ENCODE peak calls at places on chromosomes 4 and X, in nine cellular contexts. E is MM.1S, Z is hepatocyte, O is HCT116, R is OCI-LY7, Q is neural progenitor cell, V is SK-N-SH, S is GM23338, W is PC-3. Y is an unnamed sample.

GRCh38 chr4:962231-963208 is 10.8 kb downstream of the DGKQ start:
- DNase-seq in E (no peak), Z (no peak), O (no peak), R (peak; percentile 11), Q (no peak), V (no peak), S (no peak), W (no peak), Y (no peak)

GRCh38 chr4:10031663-10032590 is 10.6 kb upstream of the SLC2A9 start:
- DNase-seq in E (no peak), Z (no peak), O (no peak), R (no peak), Q (peak; percentile 50), V (no peak), S (peak; percentile 25), W (no peak), Y (no peak)

GRCh38 chr4:11698033-11698432 is 269.3 kb upstream of the HS3ST1 start:
- DNase-seq in E (no peak), Z (no peak), O (no peak), R (no peak), Q (no peak), V (no peak), S (no peak), W (no peak), Y (no peak)

GRCh38 chr4:10172278-10173038 is 55.9 kb upstream of the WDR1 start:
- DNase-seq in E (no peak), Z (no peak), O (no peak), R (no peak), Q (no peak), V (no peak), S (no peak), W (no peak), Y (no peak)

GRCh38 chr4:153418581-153418980 is 47.6 kb upstream of the TMEM131L start:
- DNase-seq in E (no peak), Z (no peak), O (no peak), R (peak; percentile 43), Q (no peak), V (peak; percentile 35), S (peak; percentile 49), W (no peak), Y (peak; percentile 21)

GRCh38 chrX:120790118-120790517 is 85.5 kb downstream of the CT47B1 start:
- DNase-seq in E (peak; percentile 86), Z (peak; percentile 83), O (peak; percentile 38), R (peak; percentile 72), Q (peak; percentile 78), V (peak; percentile 45), S (peak; percentile 71), W (peak; percentile 86), Y (peak; percentile 79)

GRCh38 chrX:121146059-121146628 is 98.7 kb downstream of the GLUD2 start:
- DNase-seq in E (peak; percentile 19), Z (no peak), O (no peak), R (no peak), Q (no peak), V (no peak), S (no peak), W (peak; percentile 23), Y (peak; percentile 22)

GRCh38 chr4:16206301-16206700 is 20.0 kb downstream of the TAPT1 start:
- DNase-seq in E (no peak), Z (no peak), O (no peak), R (no peak), Q (peak; percentile 5), V (no peak), S (no peak), W (no peak), Y (no peak)

GRCh38 chrX:40877869-40878268 is 142.5 kb upstream of the MED14 start:
- DNase-seq in E (peak; percentile 20), Z (no peak), O (peak; percentile 3), R (peak; percentile 17), Q (no peak), V (peak; percentile 19), S (no peak), W (peak; percentile 61), Y (peak; percentile 33)

GRCh38 chr4:52369649-52370048 is 289.5 kb downstream of the USP46 start:
- DNase-seq in E (no peak), Z (no peak), O (no peak), R (no peak), Q (no peak), V (peak; percentile 9), S (peak; percentile 9), W (peak; percentile 57), Y (no peak)

GRCh38 chrX:57964975-57965374 is 54.7 kb upstream of the ZXDA start:
- DNase-seq in E (no peak), Z (no peak), O (no peak), R (peak; percentile 22), Q (no peak), V (no peak), S (no peak), W (peak; percentile 9), Y (no peak)

GRCh38 chr4:150578745-150579470 is 3.0 kb upstream of the MAB21L2 start:
- DNase-seq in E (no peak), Z (peak; percentile 24), O (no peak), R (no peak), Q (peak; percentile 74), V (no peak), S (peak; percentile 77), W (no peak), Y (peak; percentile 36)

GRCh38 chr4:72767903-72768817 is 199.1 kb upstream of the ADAMTS3 start:
- DNase-seq in E (no peak), Z (no peak), O (no peak), R (no peak), Q (no peak), V (peak; percentile 7), S (no peak), W (peak; percentile 45), Y (peak; percentile 78)

GRCh38 chr4:110798682-110799081 is 175.8 kb upstream of the PITX2 start:
- DNase-seq in E (no peak), Z (peak; percentile 11), O (no peak), R (no peak), Q (no peak), V (no peak), S (no peak), W (no peak), Y (peak; percentile 14)

GRCh38 chr4:10096201-10096975 is 20.2 kb downstream of the WDR1 start:
- DNase-seq in E (peak; percentile 98), Z (peak; percentile 64), O (peak; percentile 76), R (no peak), Q (no peak), V (no peak), S (no peak), W (peak; percentile 89), Y (peak; percentile 96)

GRCh38 chr4:40056722-40057539 is at the start of gene N4BP2:
- DNase-seq in E (peak; percentile 87), Z (peak; percentile 94), O (peak; percentile 57), R (peak; percentile 92), Q (peak; percentile 96), V (peak; percentile 93), S (peak; percentile 88), W (peak; percentile 68), Y (peak; percentile 94)

GRCh38 chr4:5839751-5840674 is 52.9 kb downstream of the CRMP1 start:
- DNase-seq in E (no peak), Z (no peak), O (no peak), R (no peak), Q (no peak), V (no peak), S (no peak), W (no peak), Y (peak; percentile 62)

GRCh38 chr4:172662113-172662512 is 506.5 kb upstream of the GALNT7 start:
- DNase-seq in E (no peak), Z (no peak), O (no peak), R (no peak), Q (no peak), V (no peak), S (no peak), W (no peak), Y (no peak)
- H3K4me1 ChIP-seq in E (no peaks in the 10 kb centered on the region), Z (no peaks in the 10 kb centered on the region), O (no peaks in the 10 kb centered on the region), R (no peaks in the 10 kb centered on the region), Q (no peaks in the 10 kb centered on the region), V (no peaks in the 10 kb centered on the region), S (no peaks in the 10 kb centered on the region), W (no peaks in the 10 kb centered on the region), Y (no peaks in the 10 kb centered on the region)

DNA sequence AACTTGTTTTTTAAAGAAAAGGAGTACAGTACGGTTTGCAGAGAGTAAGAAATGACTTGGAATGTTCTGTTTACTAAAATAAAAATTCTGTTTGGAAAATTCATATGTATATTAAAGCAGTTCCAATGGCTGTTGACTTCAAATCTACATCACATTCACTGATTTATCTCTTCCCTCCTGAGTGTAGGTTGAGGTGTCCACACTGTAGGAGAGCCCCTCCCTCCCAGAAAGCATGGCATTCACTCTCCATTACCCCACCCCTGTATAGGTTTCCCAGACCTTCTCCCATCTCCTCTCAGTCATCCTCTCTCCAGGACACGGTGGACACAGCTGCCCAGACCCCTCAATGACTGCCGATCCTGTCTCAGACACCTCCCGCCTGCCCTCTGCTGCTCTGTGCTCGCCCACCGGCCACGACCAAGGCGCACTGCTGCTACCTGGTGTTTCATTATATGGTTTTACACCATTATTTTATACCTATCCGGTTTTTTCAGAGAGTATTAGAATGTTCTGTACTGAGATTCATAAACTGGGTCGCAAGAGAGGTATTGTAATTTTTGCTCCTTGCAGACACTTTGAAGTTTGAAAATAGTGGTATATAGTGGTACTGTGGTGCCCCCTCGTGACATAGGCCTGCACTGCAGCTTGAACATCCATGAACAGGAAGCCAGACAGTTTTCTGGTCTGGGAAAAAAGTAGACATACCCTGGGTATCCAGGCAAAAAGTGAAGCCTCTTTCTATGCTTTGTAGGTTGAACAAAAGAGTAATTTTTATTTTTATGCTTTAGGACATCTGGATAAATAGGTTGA is 38.8 kb upstream of the BEX4 start:
- DNase-seq in E (peak; percentile 50), Z (peak; percentile 67), O (no peak), R (peak; percentile 19), Q (peak; percentile 38), V (peak; percentile 67), S (peak; percentile 52), W (peak; percentile 76), Y (peak; percentile 48)
- TF ChIP-seq EZH2phosphoT487 in E (no peak), Z (no peak), O (no peak), R (no peak), Q (no peak), V (no peak), S (no peak), W (no peak), Y (no peak)

DNA sequence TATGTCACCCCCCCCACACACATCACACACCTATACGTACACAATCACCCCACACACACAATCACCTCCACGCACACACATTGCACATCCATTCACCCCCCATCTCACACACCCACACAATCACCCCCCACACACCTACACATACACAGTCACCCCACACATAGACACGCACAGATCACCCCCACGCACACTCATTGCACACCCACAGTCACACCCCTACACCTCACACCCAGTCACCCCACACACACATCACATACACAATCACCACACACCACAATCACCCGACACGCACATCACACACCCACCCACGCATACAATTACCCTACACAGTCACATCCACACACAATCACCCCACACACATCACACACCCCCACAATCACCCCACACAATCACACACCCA is 15.9 kb upstream of the TADA2B start:
- DNase-seq in E (no peak), Z (no peak), O (no peak), R (no peak), Q (no peak), V (no peak), S (no peak), W (no peak), Y (no peak)
- H3K4me1 ChIP-seq in E (no peaks in the 10 kb centered on the region), Z (no peaks in the 10 kb centered on the region), O (no peaks in the 10 kb centered on the region), R (no peaks in the 10 kb centered on the region), Q (no peaks in the 10 kb centered on the region), V (no peaks in the 10 kb centered on the region), S (no peaks in the 10 kb centered on the region), W (peaks cover 4% of the 10 kb centered on the region), Y (peaks cover 9% of the 10 kb centered on the region)

DNA sequence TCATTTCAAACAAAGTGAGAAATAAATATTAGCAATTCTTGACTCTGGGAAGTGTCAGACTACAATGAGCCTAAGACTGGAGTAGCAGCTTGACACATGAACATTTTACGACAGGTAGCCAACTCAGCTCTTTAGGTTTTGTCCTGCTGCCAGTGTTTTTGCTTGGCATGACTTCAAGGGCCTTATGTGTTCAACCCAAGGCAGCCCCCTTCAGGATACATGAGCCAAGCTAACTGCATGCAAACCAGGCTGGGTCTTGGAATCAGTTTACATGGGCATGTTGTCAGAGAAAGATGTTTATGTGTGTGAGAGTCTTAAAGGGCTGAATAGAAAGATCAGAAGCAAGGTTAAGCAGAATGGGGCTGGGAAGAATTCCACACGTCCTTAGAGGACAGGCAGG is 97.4 kb downstream of the NKX6-1 start:
- DNase-seq in E (no peak), Z (peak; percentile 20), O (peak; percentile 8), R (no peak), Q (no peak), V (no peak), S (peak; percentile 23), W (peak; percentile 48), Y (no peak)
- TF ChIP-seq EZH2phosphoT487 in E (no peak), Z (no peak), O (no peak), R (no peak), Q (no peak), V (no peak), S (no peak), W (no peak), Y (no peak)

Y was measured in GM23248.